ENCODE peak calls at places on chromosomes 5 and 9, in ten cellular contexts. J is transverse colon; W is T-helper 1 cell; G is M059J; P is NCI-H1930; Z is hippocampal formation; O is breast epithelium; L is skeletal muscle cell; V is SJSA1; D is stimulated activated CD8-positive, alpha-beta memory T cell treated with anti-CD3 and anti-CD28 coated beads, Interleukin-2, amount 100 ng/mL, for 1 hour. M is an unnamed sample.
A peak's percentile ranks its signal among the peaks of the same experiment; 100 is the strongest.

GRCh38 chr5:4230531-4230904 is 634.9 kb downstream of the IRX1 start:
- DNase-seq in D (no peak), V (no peak), Z (peak; percentile 52), O (no peak), W (no peak), L (no peak), P (no peak), G (no peak), J (no peak), M (no peak)

GRCh38 chr9:27572566-27572917 is 739 bp downstream of the C9orf72 start:
- DNase-seq in G (peak; percentile 58), L (no peak), O (no peak), V (no peak), D (peak; percentile 24), W (no peak), J (peak; percentile 64), Z (peak; percentile 64), P (no peak), M (no peak)

GRCh38 chr5:85681871-85682270 is 935.9 kb upstream of the COX7C start:
- DNase-seq in V (no peak), P (no peak), J (no peak), G (no peak), W (no peak), Z (no peak), O (no peak), L (no peak), D (no peak), M (no peak)

GRCh38 chr9:86637515-86637914 is 283.3 kb upstream of the TUT7 start:
- DNase-seq in P (no peak), W (no peak), V (no peak), O (no peak), Z (peak; percentile 15), L (no peak), D (no peak), J (no peak), G (no peak), M (no peak)

GRCh38 chr9:112198646-112199045 is 23.5 kb upstream of the SUSD1 start:
- DNase-seq in G (no peak), Z (no peak), W (no peak), V (no peak), O (no peak), J (peak; percentile 29), P (no peak), L (no peak), D (no peak), M (no peak)

GRCh38 chr5:125882061-125882460 is 541.1 kb upstream of the GRAMD2B start:
- DNase-seq in W (no peak), J (no peak), L (no peak), V (no peak), O (no peak), P (no peak), D (no peak), Z (no peak), G (no peak), M (no peak)

GRCh38 chr9:21506910-21507795 is 25.0 kb upstream of the IFNE start:
- DNase-seq in L (peak; percentile 81), P (no peak), D (no peak), G (peak; percentile 96), V (no peak), W (no peak), Z (no peak), O (no peak), J (no peak), M (no peak)

GRCh38 chr9:126962336-126962735 is 47.8 kb downstream of the RALGPS1 start:
- DNase-seq in W (no peak), Z (no peak), D (no peak), P (no peak), J (no peak), L (no peak), V (no peak), O (no peak), G (no peak), M (no peak)

GRCh38 chr9:131677445-131678180 is 62.3 kb downstream of the RAPGEF1 start:
- DNase-seq in G (peak; percentile 88), D (no peak), O (no peak), P (no peak), J (peak; percentile 50), V (no peak), W (no peak), L (no peak), Z (no peak), M (no peak)

M was measured in KG1.